ENCODE peak calls at places on chromosomes 3 and 15, in four cellular contexts. I is right atrium auricular region, R is mesenchymal stem cell, E is HCT116. J is an unnamed sample.
A peak's percentile ranks its signal among the peaks of the same experiment; 100 is the strongest.

GRCh38 chr3:135165260-135165659 is 370.2 kb downstream of the EPHB1 start:
- DNase-seq in I (no peak), R (no peak), E (no peak), J (no peak)

GRCh38 chr15:55858661-55859060 is 115.7 kb upstream of the PRTG start:
- DNase-seq in R (peak; percentile 39), I (no peak), E (no peak), J (no peak)

GRCh38 chr15:90286678-90287077 is 21.2 kb downstream of the NGRN start:
- DNase-seq in E (no peak), I (peak; percentile 36), R (peak; percentile 24), J (no peak)

GRCh38 chr3:4753073-4753691 is 226.1 kb upstream of the BHLHE40 start:
- DNase-seq in I (no peak), E (no peak), R (no peak), J (no peak)

GRCh38 chr15:40436116-40436891 is 4.4 kb upstream of the BAHD1 start:
- DNase-seq in R (no peak), I (no peak), E (no peak), J (no peak)

GRCh38 chr15:50676799-50677483 is 9.7 kb downstream of the TRPM7 start:
- DNase-seq in R (peak; percentile 63), E (no peak), I (no peak), J (no peak)

GRCh38 chr3:32336123-32336518 is 55.5 kb upstream of the CMTM7 start:
- DNase-seq in R (no peak), E (no peak), I (no peak), J (no peak)

GRCh38 chr15:44015555-44015954 is 179.5 kb downstream of the FRMD5 start:
- DNase-seq in I (no peak), E (no peak), R (no peak), J (no peak)

GRCh38 chr3:156675744-156676466 is 1.5 kb downstream of the TIPARP start:
- DNase-seq in R (peak; percentile 82), E (peak; percentile 59), I (peak; percentile 66), J (no peak)

GRCh38 chr3:48685603-48686511 is at the start of gene NCKIPSD:
- DNase-seq in I (peak; percentile 88), E (peak; percentile 60), R (peak; percentile 82), J (peak; percentile 88)

GRCh38 chr3:48688737-48689075 is 3.0 kb upstream of the NCKIPSD start:
- DNase-seq in R (no peak), I (no peak), E (no peak), J (no peak)

GRCh38 chr3:48686538-48687219 is 964 bp upstream of the NCKIPSD start:
- DNase-seq in E (no peak), I (no peak), R (peak; percentile 51), J (no peak)

GRCh38 chr3:48688032-48688736 is 2.5 kb upstream of the NCKIPSD start:
- DNase-seq in I (no peak), R (peak; percentile 61), E (no peak), J (no peak)

DNA sequence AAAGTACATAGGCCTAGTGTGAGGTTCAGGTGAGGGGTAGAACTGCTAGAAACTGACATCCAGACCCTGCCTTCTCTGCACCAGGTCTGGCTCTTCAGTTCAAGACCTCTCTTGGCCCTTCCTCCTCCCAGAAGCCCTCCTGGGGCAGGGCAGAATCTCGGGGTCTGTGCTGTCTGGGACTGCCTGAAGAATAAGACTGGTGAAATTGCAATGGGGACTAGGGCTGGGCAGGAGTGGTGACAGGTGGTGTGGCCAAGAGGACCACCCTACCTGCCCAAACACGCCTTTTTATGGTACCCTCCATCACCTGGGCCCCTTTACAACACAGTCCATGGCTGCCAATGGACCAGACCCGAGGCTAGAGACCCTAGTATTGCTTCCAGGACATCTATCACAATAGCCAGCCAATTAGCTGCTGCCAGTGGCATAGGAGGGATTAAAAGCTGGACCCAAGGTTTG is 1.5 kb upstream of the NCKIPSD start:
- DNase-seq in E (no peak), R (no peak), I (no peak), J (no peak)
- H3K27ac ChIP-seq in E (no peak overlapping the region), R (peak overlapping the region; percentile 13), I (no peak overlapping the region), J (no peak overlapping the region)

GRCh38 chr15:72182673-72183072 is 14.9 kb downstream of the GRAMD2A start:
- DNase-seq in I (no peak), R (no peak), E (no peak), J (no peak)

GRCh38 chr15:72180771-72181324 is 16.7 kb downstream of the GRAMD2A start:
- DNase-seq in R (no peak), I (no peak), E (no peak), J (no peak)

GRCh38 chr15:72182244-72182643 is 15.3 kb downstream of the GRAMD2A start:
- DNase-seq in I (no peak), E (no peak), R (no peak), J (no peak)

GRCh38 chr15:72178976-72179585 is 18.5 kb downstream of the GRAMD2A start:
- DNase-seq in R (no peak), E (no peak), I (no peak), J (no peak)

GRCh38 chr15:72179950-72180581 is 17.5 kb downstream of the GRAMD2A start:
- DNase-seq in R (peak; percentile 59), E (no peak), I (no peak), J (peak; percentile 75)
- H3K4me3 ChIP-seq in R (no peak overlapping the region), E (no peak overlapping the region), I (no peak overlapping the region), J (no peak overlapping the region)

GRCh38 chr3:133379926-133380325 is 19.9 kb upstream of the BFSP2 start:
- DNase-seq in E (no peak), I (no peak), R (no peak), J (no peak)
- H3K27me3 ChIP-seq in E (peaks cover 75% of the 10 kb centered on the region), I (no peaks in the 10 kb centered on the region), R (no peaks in the 10 kb centered on the region), J (no peaks in the 10 kb centered on the region)

DNA sequence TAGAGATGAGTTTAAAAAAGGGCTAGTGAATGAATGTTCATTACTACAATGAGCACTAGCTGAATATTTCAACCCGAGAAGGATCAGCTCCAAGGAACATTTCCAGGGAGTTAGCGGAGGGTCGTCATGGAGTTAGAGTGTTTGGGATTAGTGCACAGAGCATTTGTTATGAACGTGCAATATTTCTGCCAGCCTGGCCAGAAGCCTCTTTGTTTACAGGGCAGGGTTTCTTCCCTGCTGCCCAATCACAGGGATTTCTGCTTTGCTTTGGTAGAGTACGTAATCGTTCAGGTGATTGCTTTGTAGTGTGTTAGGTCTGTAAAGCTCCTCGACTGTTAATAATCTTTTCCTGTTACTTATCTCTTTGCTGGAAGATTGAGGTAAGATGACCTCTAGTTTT is 5.9 kb downstream of the CGNL1 start:
- DNase-seq in I (no peak), E (no peak), R (no peak), J (no peak)
- H3K27ac ChIP-seq in I (peak overlapping the region; percentile 17), E (no peak overlapping the region), R (no peak overlapping the region), J (no peak overlapping the region)

J was measured in dorsolateral prefrontal cortex.